ENCODE peak calls at places on chromosomes 5 and 9, in four cellular contexts. N is small intestine, F is PC-9, K is tibial artery. T is an unnamed sample.

GRCh38 chr5:10712574-10713366 is 48.3 kb downstream of the DAP start:
- DNase-seq in N (peak; percentile 97), F (no peak), K (no peak), T (no peak)

GRCh38 chr5:172758077-172758835 is 12.7 kb downstream of the DUSP1 start:
- DNase-seq in N (no peak), F (peak; percentile 66), K (peak; percentile 73), T (no peak)

GRCh38 chr9:108694191-108694590 is 161.6 kb downstream of the ACTL7B start:
- DNase-seq in N (no peak), F (no peak), K (no peak), T (no peak)

GRCh38 chr9:36137392-36138004 is 965 bp downstream of the GLIPR2 start:
- DNase-seq in N (no peak), F (no peak), K (peak; percentile 81), T (no peak)

GRCh38 chr5:99449786-99450185 is 521.0 kb upstream of the CHD1 start:
- DNase-seq in N (no peak), F (no peak), K (no peak), T (no peak)

GRCh38 chr9:135342206-135343130 is 137.1 kb upstream of the PPP1R26 start:
- DNase-seq in N (no peak), F (no peak), K (no peak), T (no peak)

GRCh38 chr9:20941177-20941690 is 90.2 kb downstream of the HACD4 start:
- DNase-seq in N (peak; percentile 79), F (peak; percentile 34), K (no peak), T (peak; percentile 5)

GRCh38 chr5:134091626-134092121 is 22.8 kb upstream of the TCF7 start:
- DNase-seq in N (peak; percentile 92), F (no peak), K (no peak), T (no peak)

GRCh38 chr9:93636172-93636661 is 59.8 kb downstream of the PHF2 start:
- DNase-seq in N (no peak), F (no peak), K (peak; percentile 55), T (no peak)

GRCh38 chr9:5178126-5178805 is 7.2 kb downstream of the INSL6 start:
- DNase-seq in N (no peak), F (no peak), K (no peak), T (no peak)

GRCh38 chr5:171644536-171644935 is 141.1 kb upstream of the SMIM23 start:
- DNase-seq in N (no peak), F (no peak), K (no peak), T (no peak)

GRCh38 chr9:127007638-127008037 is 93.1 kb downstream of the RALGPS1 start:
- DNase-seq in N (no peak), F (no peak), K (no peak), T (no peak)

GRCh38 chr5:5632678-5633077 is 210.2 kb downstream of the ICE1 start:
- DNase-seq in N (no peak), F (no peak), K (no peak), T (no peak)

GRCh38 chr9:114411452-114411851 is 23.7 kb upstream of the AKNA start:
- DNase-seq in N (no peak), F (no peak), K (no peak), T (no peak)

GRCh38 chr5:57232293-57233033 is 58.6 kb downstream of the GPBP1 start:
- DNase-seq in N (no peak), F (no peak), K (no peak), T (no peak)

GRCh38 chr9:80157561-80157983 is 585.8 kb downstream of the TLE4 start:
- DNase-seq in N (no peak), F (no peak), K (no peak), T (no peak)

GRCh38 chr9:80157128-80157527 is 585.4 kb downstream of the TLE4 start:
- DNase-seq in N (no peak), F (no peak), K (no peak), T (no peak)

GRCh38 chr9:80156725-80157124 is 585.0 kb downstream of the TLE4 start:
- DNase-seq in N (no peak), F (no peak), K (no peak), T (no peak)

GRCh38 chr9:80156262-80156661 is 584.5 kb downstream of the TLE4 start:
- DNase-seq in N (no peak), F (no peak), K (no peak), T (no peak)

GRCh38 chr9:80158150-80158549 is 586.4 kb downstream of the TLE4 start:
- DNase-seq in N (no peak), F (no peak), K (no peak), T (no peak)
- H3K27ac ChIP-seq in N (no peak overlapping the region), F (no peak overlapping the region), K (no peak overlapping the region), T (peak overlapping the region; percentile 61)

DNA sequence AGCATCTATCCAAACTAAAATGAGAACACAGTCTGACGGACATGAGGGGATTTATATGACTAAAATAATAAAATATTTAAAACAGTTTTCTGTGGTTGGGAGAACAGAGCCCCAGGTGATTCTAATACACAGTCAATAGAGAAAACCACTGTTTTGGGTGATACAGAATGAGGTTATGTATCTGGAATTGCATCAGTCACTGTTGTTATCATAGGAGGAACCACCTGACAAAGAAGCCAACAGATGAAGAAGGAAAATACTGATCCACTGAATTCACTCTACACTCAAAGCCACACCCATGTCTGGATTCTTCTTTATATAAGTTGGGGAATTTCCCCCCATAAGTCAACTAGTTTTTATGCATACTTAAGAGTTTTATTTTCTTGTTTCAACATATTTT is 799.0 kb downstream of the TLR4 start:
- DNase-seq in N (no peak), F (no peak), K (no peak), T (no peak)
- H3K27ac ChIP-seq in N (no peak overlapping the region), F (no peak overlapping the region), K (no peak overlapping the region), T (no peak overlapping the region)

GRCh38 chr9:137236238-137236935 is 4.7 kb upstream of the TUBB4B start:
- DNase-seq in N (peak; percentile 85), F (peak; percentile 88), K (peak; percentile 86), T (peak; percentile 70)
- H3K27ac ChIP-seq in N (no peak overlapping the region), F (no peak overlapping the region), K (no peak overlapping the region), T (peak overlapping the region; percentile 88)

GRCh38 chr5:72144762-72145161 is 37.5 kb downstream of the MAP1B start:
- DNase-seq in N (no peak), F (no peak), K (no peak), T (no peak)
- H3K27ac ChIP-seq in N (no peak overlapping the region), F (peak overlapping the region; percentile 4), K (peak overlapping the region; percentile 87), T (peak overlapping the region; percentile 83)

GRCh38 chr5:122755740-122756139 is 19.1 kb upstream of the SNX2 start:
- DNase-seq in N (no peak), F (no peak), K (no peak), T (no peak)

GRCh38 chr5:122759310-122759709 is 15.6 kb upstream of the SNX2 start:
- DNase-seq in N (no peak), F (no peak), K (no peak), T (no peak)

GRCh38 chr5:122757268-122757667 is 17.6 kb upstream of the SNX2 start:
- DNase-seq in N (no peak), F (no peak), K (no peak), T (no peak)

GRCh38 chr5:122753500-122753899 is 21.4 kb upstream of the SNX2 start:
- DNase-seq in N (no peak), F (no peak), K (no peak), T (no peak)

GRCh38 chr5:122756263-122756911 is 18.5 kb upstream of the SNX2 start:
- DNase-seq in N (no peak), F (no peak), K (no peak), T (no peak)
- H3K27ac ChIP-seq in N (no peak overlapping the region), F (no peak overlapping the region), K (no peak overlapping the region), T (no peak overlapping the region)

GRCh38 chr5:125202353-125202752 is 455.9 kb upstream of the ZNF608 start:
- DNase-seq in N (no peak), F (no peak), K (no peak), T (no peak)

GRCh38 chr5:125199968-125200841 is 453.8 kb upstream of the ZNF608 start:
- DNase-seq in N (peak; percentile 14), F (no peak), K (no peak), T (peak; percentile 69)

GRCh38 chr5:125199373-125199772 is 452.9 kb upstream of the ZNF608 start:
- DNase-seq in N (no peak), F (no peak), K (no peak), T (no peak)

GRCh38 chr5:125203039-125203438 is 456.6 kb upstream of the ZNF608 start:
- DNase-seq in N (no peak), F (no peak), K (no peak), T (no peak)

DNA sequence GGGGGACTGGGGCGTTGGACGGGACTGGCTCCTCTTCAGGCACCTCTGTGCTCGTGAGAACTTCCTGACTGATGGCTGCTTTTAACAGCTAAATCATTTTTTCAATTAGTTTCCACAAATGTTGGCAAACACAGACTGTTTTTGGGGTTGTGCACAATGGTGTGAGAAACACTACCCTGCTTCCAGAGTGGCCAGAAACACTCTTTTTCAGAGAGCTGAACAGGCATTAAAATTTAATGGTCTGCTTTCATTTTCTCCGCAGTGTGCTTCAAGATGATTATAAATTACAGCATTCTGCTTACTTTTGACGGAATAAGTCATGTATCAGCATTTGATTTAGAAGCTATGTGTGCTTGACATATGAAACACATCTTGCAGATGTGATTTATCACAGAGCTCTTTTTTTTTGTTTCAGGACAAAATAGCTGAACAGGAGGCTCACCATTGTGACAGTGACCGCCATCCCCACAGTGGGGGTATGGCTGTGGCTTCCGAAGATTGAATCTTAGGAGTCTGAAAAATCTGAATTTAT is 454.5 kb upstream of the ZNF608 start:
- DNase-seq in N (no peak), F (no peak), K (no peak), T (no peak)
- H3K27ac ChIP-seq in N (no peak overlapping the region), F (no peak overlapping the region), K (no peak overlapping the region), T (peak overlapping the region; percentile 50)

GRCh38 chr9:85740821-85741111 is 988 bp downstream of the AGTPBP1 start:
- DNase-seq in N (peak; percentile 42), F (no peak), K (no peak), T (no peak)

GRCh38 chr9:85741112-85741874 is 461 bp downstream of the AGTPBP1 start:
- DNase-seq in N (no peak), F (peak; percentile 22), K (peak; percentile 68), T (peak; percentile 37)

GRCh38 chr9:85742630-85742928 is 825 bp upstream of the AGTPBP1 start:
- DNase-seq in N (peak; percentile 15), F (no peak), K (no peak), T (no peak)

GRCh38 chr9:85741875-85742629 is at the start of gene AGTPBP1:
- DNase-seq in N (peak; percentile 92), F (peak; percentile 97), K (peak; percentile 97), T (peak; percentile 91)

GRCh38 chr9:85738509-85738908 is 3.2 kb downstream of the AGTPBP1 start:
- DNase-seq in N (no peak), F (no peak), K (no peak), T (no peak)
- H3K27ac ChIP-seq in N (no peak overlapping the region), F (no peak overlapping the region), K (no peak overlapping the region), T (no peak overlapping the region)

GRCh38 chr5:170597876-170598275 is 94.1 kb downstream of the KCNIP1 start:
- DNase-seq in N (no peak), F (no peak), K (no peak), T (no peak)
- H3K27ac ChIP-seq in N (no peak overlapping the region), F (no peak overlapping the region), K (no peak overlapping the region), T (no peak overlapping the region)

T was measured in caudate nucleus.